ENCODE peak calls at places on chromosomes 12 and 14, in seven cellular contexts. One of them, this sample, is unnamed.
A peak's percentile ranks its signal among the peaks of the same experiment; 100 is the strongest.

GRCh38 chr14:106518054-106518943 is 991.9 kb downstream of the TMEM121 start:
- DNase-seq in glutamatergic neuron: no peak
- DNase-seq in fibroblast of the aortic adventitia: no peak
- DNase-seq in KBM-7: peak; percentile 77
- DNase-seq in tibial nerve: no peak
- DNase-seq in aorta: peak; percentile 70
- DNase-seq in ascending aorta: no peak
- DNase-seq in this sample: peak; percentile 92

GRCh38 chr14:61894452-61895077 is 132.3 kb downstream of the SNAPC1 start:
- DNase-seq in glutamatergic neuron: peak; percentile 77
- DNase-seq in fibroblast of the aortic adventitia: peak; percentile 69
- DNase-seq in KBM-7: peak; percentile 57
- DNase-seq in tibial nerve: peak; percentile 16
- DNase-seq in aorta: peak; percentile 67
- DNase-seq in ascending aorta: no peak
- DNase-seq in this sample: peak; percentile 98

GRCh38 chr14:29654910-29655590 is 272.6 kb downstream of the PRKD1 start:
- DNase-seq in glutamatergic neuron: no peak
- DNase-seq in fibroblast of the aortic adventitia: peak; percentile 32
- DNase-seq in KBM-7: no peak
- DNase-seq in tibial nerve: no peak
- DNase-seq in aorta: no peak
- DNase-seq in ascending aorta: no peak
- DNase-seq in this sample: no peak

GRCh38 chr12:6613776-6614512 is 6.8 kb upstream of the CHD4 start:
- DNase-seq in glutamatergic neuron: peak; percentile 84
- DNase-seq in fibroblast of the aortic adventitia: peak; percentile 99
- DNase-seq in KBM-7: peak; percentile 97
- DNase-seq in tibial nerve: peak; percentile 86
- DNase-seq in aorta: peak; percentile 96
- DNase-seq in ascending aorta: peak; percentile 85
- DNase-seq in this sample: peak; percentile 78

GRCh38 chr12:93447555-93448265 is 6.0 kb upstream of the UBE2N start:
- DNase-seq in glutamatergic neuron: no peak
- DNase-seq in fibroblast of the aortic adventitia: no peak
- DNase-seq in KBM-7: no peak
- DNase-seq in tibial nerve: no peak
- DNase-seq in aorta: no peak
- DNase-seq in ascending aorta: no peak
- DNase-seq in this sample: peak; percentile 38

GRCh38 chr12:116607039-116607438 is 47.9 kb downstream of the MAP1LC3B2 start:
- DNase-seq in glutamatergic neuron: no peak
- DNase-seq in fibroblast of the aortic adventitia: no peak
- DNase-seq in KBM-7: no peak
- DNase-seq in tibial nerve: no peak
- DNase-seq in aorta: no peak
- DNase-seq in ascending aorta: no peak
- DNase-seq in this sample: no peak

GRCh38 chr12:54352022-54352531 is 12.2 kb downstream of the GPR84 start:
- DNase-seq in glutamatergic neuron: peak; percentile 65
- DNase-seq in fibroblast of the aortic adventitia: peak; percentile 47
- DNase-seq in KBM-7: no peak
- DNase-seq in tibial nerve: no peak
- DNase-seq in aorta: peak; percentile 75
- DNase-seq in ascending aorta: no peak
- DNase-seq in this sample: no peak

GRCh38 chr14:74654931-74655330 is 42.9 kb upstream of the LTBP2 start:
- DNase-seq in glutamatergic neuron: no peak
- DNase-seq in fibroblast of the aortic adventitia: no peak
- DNase-seq in KBM-7: no peak
- DNase-seq in tibial nerve: no peak
- DNase-seq in aorta: no peak
- DNase-seq in ascending aorta: no peak
- DNase-seq in this sample: no peak

GRCh38 chr12:131675126-131676080 is 35.5 kb upstream of the SFSWAP start:
- DNase-seq in glutamatergic neuron: no peak
- DNase-seq in fibroblast of the aortic adventitia: no peak
- DNase-seq in KBM-7: no peak
- DNase-seq in tibial nerve: no peak
- DNase-seq in aorta: no peak
- DNase-seq in ascending aorta: no peak
- DNase-seq in this sample: no peak

GRCh38 chr12:17528394-17528793 is 561.6 kb downstream of the RERGL start:
- DNase-seq in glutamatergic neuron: no peak
- DNase-seq in fibroblast of the aortic adventitia: no peak
- DNase-seq in KBM-7: peak; percentile 16
- DNase-seq in tibial nerve: no peak
- DNase-seq in aorta: no peak
- DNase-seq in ascending aorta: no peak
- DNase-seq in this sample: no peak

GRCh38 chr12:56278905-56279304 is 12.2 kb downstream of the COQ10A start:
- DNase-seq in glutamatergic neuron: no peak
- DNase-seq in fibroblast of the aortic adventitia: no peak
- DNase-seq in KBM-7: no peak
- DNase-seq in tibial nerve: no peak
- DNase-seq in aorta: no peak
- DNase-seq in ascending aorta: no peak
- DNase-seq in this sample: no peak